ENCODE peak calls at places on chromosome 10, in five cellular contexts. One of them, this sample, is unnamed.
A peak's percentile ranks its signal among the peaks of the same experiment; 100 is the strongest.

GRCh38 chr10:120581496-120581895 is 124.5 kb downstream of the PLPP4 start:
- DNase-seq in esophagus squamous epithelium: no peak
- DNase-seq in HCT116: peak; percentile 12
- DNase-seq in ovary: no peak
- DNase-seq in brain microvascular endothelial cell: no peak
- DNase-seq in this sample: no peak

GRCh38 chr10:26675873-26676257 is 21.6 kb upstream of the PDSS1 start:
- DNase-seq in brain microvascular endothelial cell: no peak
- DNase-seq in HCT116: no peak
- DNase-seq in ovary: no peak
- DNase-seq in esophagus squamous epithelium: no peak
- DNase-seq in this sample: no peak

GRCh38 chr10:113704637-113705343 is 25.1 kb downstream of the CASP7 start:
- DNase-seq in ovary: no peak
- DNase-seq in brain microvascular endothelial cell: peak; percentile 18
- DNase-seq in esophagus squamous epithelium: no peak
- DNase-seq in HCT116: peak; percentile 38
- DNase-seq in this sample: no peak

GRCh38 chr10:126262186-126262838 is 126.0 kb downstream of the ADAM12 start:
- DNase-seq in ovary: no peak
- DNase-seq in brain microvascular endothelial cell: no peak
- DNase-seq in esophagus squamous epithelium: no peak
- DNase-seq in HCT116: no peak
- DNase-seq in this sample: no peak

GRCh38 chr10:129509835-129510234 is 42.8 kb downstream of the MGMT start:
- DNase-seq in ovary: no peak
- DNase-seq in HCT116: no peak
- DNase-seq in esophagus squamous epithelium: no peak
- DNase-seq in brain microvascular endothelial cell: no peak
- DNase-seq in this sample: no peak

GRCh38 chr10:96460316-96460715 is 53.4 kb downstream of the TLL2 start:
- DNase-seq in brain microvascular endothelial cell: no peak
- DNase-seq in HCT116: no peak
- DNase-seq in esophagus squamous epithelium: no peak
- DNase-seq in ovary: no peak
- DNase-seq in this sample: no peak

GRCh38 chr10:86594535-86594934 is 59.8 kb upstream of the OPN4 start:
- DNase-seq in brain microvascular endothelial cell: peak; percentile 24
- DNase-seq in HCT116: peak; percentile 18
- DNase-seq in esophagus squamous epithelium: no peak
- DNase-seq in ovary: no peak
- DNase-seq in this sample: no peak

GRCh38 chr10:122499491-122499941 is 38.2 kb downstream of the HTRA1 start:
- DNase-seq in ovary: peak; percentile 45
- DNase-seq in HCT116: no peak
- DNase-seq in brain microvascular endothelial cell: no peak
- DNase-seq in esophagus squamous epithelium: no peak
- DNase-seq in this sample: no peak

GRCh38 chr10:7298495-7298894 is 112.3 kb downstream of the SFMBT2 start:
- DNase-seq in brain microvascular endothelial cell: no peak
- DNase-seq in ovary: no peak
- DNase-seq in HCT116: no peak
- DNase-seq in esophagus squamous epithelium: no peak
- DNase-seq in this sample: no peak

GRCh38 chr10:55183993-55184392 is 383.0 kb upstream of the PCDH15 start:
- DNase-seq in HCT116: no peak
- DNase-seq in brain microvascular endothelial cell: no peak
- DNase-seq in ovary: no peak
- DNase-seq in esophagus squamous epithelium: no peak
- DNase-seq in this sample: no peak

GRCh38 chr10:5814110-5815107 is 1.2 kb upstream of the GDI2 start:
- DNase-seq in brain microvascular endothelial cell: peak; percentile 7
- DNase-seq in ovary: peak; percentile 25
- DNase-seq in HCT116: peak; percentile 19
- DNase-seq in esophagus squamous epithelium: no peak
- DNase-seq in this sample: no peak

GRCh38 chr10:100737359-100738054 is 7.9 kb upstream of the PAX2 start:
- DNase-seq in brain microvascular endothelial cell: no peak
- DNase-seq in ovary: no peak
- DNase-seq in HCT116: no peak
- DNase-seq in esophagus squamous epithelium: no peak
- DNase-seq in this sample: no peak

GRCh38 chr10:55220975-55221374 is 419.9 kb upstream of the PCDH15 start:
- DNase-seq in HCT116: no peak
- DNase-seq in brain microvascular endothelial cell: no peak
- DNase-seq in ovary: no peak
- DNase-seq in esophagus squamous epithelium: no peak
- DNase-seq in this sample: no peak

GRCh38 chr10:116787893-116788665 is 45.7 kb upstream of the HSPA12A start:
- DNase-seq in ovary: peak; percentile 90
- DNase-seq in HCT116: peak; percentile 58
- DNase-seq in esophagus squamous epithelium: no peak
- DNase-seq in brain microvascular endothelial cell: peak; percentile 68
- DNase-seq in this sample: peak; percentile 30

GRCh38 chr10:113937756-113938155 is 83.3 kb downstream of the NHLRC2 start:
- DNase-seq in esophagus squamous epithelium: no peak
- DNase-seq in brain microvascular endothelial cell: no peak
- DNase-seq in HCT116: no peak
- DNase-seq in ovary: no peak
- DNase-seq in this sample: no peak

GRCh38 chr10:4982764-4983226 is 19.6 kb downstream of the AKR1C1 start:
- DNase-seq in ovary: no peak
- DNase-seq in HCT116: no peak
- DNase-seq in brain microvascular endothelial cell: no peak
- DNase-seq in esophagus squamous epithelium: no peak
- DNase-seq in this sample: no peak

GRCh38 chr10:26445411-26446031 is 7.4 kb downstream of the APBB1IP start:
- DNase-seq in brain microvascular endothelial cell: no peak
- DNase-seq in esophagus squamous epithelium: no peak
- DNase-seq in ovary: no peak
- DNase-seq in HCT116: no peak
- DNase-seq in this sample: no peak

GRCh38 chr10:48468866-48469511 is 135.9 kb downstream of the ARHGAP22 start:
- DNase-seq in esophagus squamous epithelium: no peak
- DNase-seq in HCT116: no peak
- DNase-seq in brain microvascular endothelial cell: no peak
- DNase-seq in ovary: no peak
- DNase-seq in this sample: no peak

GRCh38 chr10:117804470-117805011 is 242.2 kb downstream of the RAB11FIP2 start:
- DNase-seq in HCT116: no peak
- DNase-seq in ovary: no peak
- DNase-seq in brain microvascular endothelial cell: no peak
- DNase-seq in esophagus squamous epithelium: no peak
- DNase-seq in this sample: no peak

GRCh38 chr10:103734731-103735130 is 120.6 kb downstream of the SH3PXD2A start:
- DNase-seq in ovary: no peak
- DNase-seq in HCT116: no peak
- DNase-seq in brain microvascular endothelial cell: no peak
- DNase-seq in esophagus squamous epithelium: no peak
- DNase-seq in this sample: no peak

GRCh38 chr10:124680675-124681074 is 63.5 kb downstream of the FAM53B start:
- DNase-seq in brain microvascular endothelial cell: peak; percentile 25
- DNase-seq in ovary: no peak
- DNase-seq in HCT116: no peak
- DNase-seq in esophagus squamous epithelium: peak; percentile 16
- DNase-seq in this sample: peak; percentile 64

GRCh38 chr10:45063605-45064231 is 63.0 kb downstream of the ZNF22 start:
- DNase-seq in esophagus squamous epithelium: no peak
- DNase-seq in HCT116: no peak
- DNase-seq in ovary: no peak
- DNase-seq in brain microvascular endothelial cell: no peak
- DNase-seq in this sample: no peak

GRCh38 chr10:61063035-61063434 is 119.0 kb upstream of the RHOBTB1 start:
- DNase-seq in HCT116: no peak
- DNase-seq in ovary: no peak
- DNase-seq in brain microvascular endothelial cell: no peak
- DNase-seq in esophagus squamous epithelium: no peak
- DNase-seq in this sample: no peak

GRCh38 chr10:61064356-61064755 is 120.4 kb upstream of the RHOBTB1 start:
- DNase-seq in HCT116: no peak
- DNase-seq in ovary: no peak
- DNase-seq in esophagus squamous epithelium: no peak
- DNase-seq in brain microvascular endothelial cell: no peak
- DNase-seq in this sample: no peak

GRCh38 chr10:61065010-61065409 is 121.0 kb upstream of the RHOBTB1 start:
- DNase-seq in esophagus squamous epithelium: no peak
- DNase-seq in brain microvascular endothelial cell: no peak
- DNase-seq in ovary: no peak
- DNase-seq in HCT116: no peak
- DNase-seq in this sample: no peak

GRCh38 chr10:61063911-61064310 is 119.9 kb upstream of the RHOBTB1 start:
- DNase-seq in brain microvascular endothelial cell: no peak
- DNase-seq in ovary: no peak
- DNase-seq in esophagus squamous epithelium: no peak
- DNase-seq in HCT116: no peak
- DNase-seq in this sample: no peak

GRCh38 chr10:61059636-61060035 is 115.7 kb upstream of the RHOBTB1 start:
- DNase-seq in brain microvascular endothelial cell: no peak
- DNase-seq in ovary: no peak
- DNase-seq in HCT116: no peak
- DNase-seq in esophagus squamous epithelium: no peak
- DNase-seq in this sample: no peak
- TF ChIP-seq CTCF in brain microvascular endothelial cell: no peak
- TF ChIP-seq CTCF in ovary: no peak
- TF ChIP-seq CTCF in HCT116: no peak
- TF ChIP-seq CTCF in esophagus squamous epithelium: no peak
- TF ChIP-seq CTCF in this sample: no peak

GRCh38 chr10:73075829-73076228 is 20.8 kb downstream of the P4HA1 start:
- DNase-seq in brain microvascular endothelial cell: no peak
- DNase-seq in esophagus squamous epithelium: no peak
- DNase-seq in ovary: no peak
- DNase-seq in HCT116: no peak
- DNase-seq in this sample: no peak
- H3K27ac ChIP-seq in brain microvascular endothelial cell: no peak overlapping the region
- H3K27ac ChIP-seq in esophagus squamous epithelium: no peak overlapping the region
- H3K27ac ChIP-seq in ovary: peak overlapping the region; percentile 73
- H3K27ac ChIP-seq in HCT116: no peak overlapping the region
- H3K27ac ChIP-seq in this sample: peak overlapping the region; percentile 62

GRCh38 chr10:80200687-80201086 is 4.7 kb downstream of the ANXA11 start:
- DNase-seq in HCT116: no peak
- DNase-seq in brain microvascular endothelial cell: no peak
- DNase-seq in ovary: no peak
- DNase-seq in esophagus squamous epithelium: no peak
- DNase-seq in this sample: no peak
- H3K4me3 ChIP-seq in HCT116: no peak overlapping the region
- H3K4me3 ChIP-seq in brain microvascular endothelial cell: no peak overlapping the region
- H3K4me3 ChIP-seq in ovary: no peak overlapping the region
- H3K4me3 ChIP-seq in esophagus squamous epithelium: no peak overlapping the region
- H3K4me3 ChIP-seq in this sample: peak overlapping the region; percentile 49

GRCh38 chr10:22003111-22003963 is at the start of gene DNAJC1:
- DNase-seq in ovary: peak; percentile 98
- DNase-seq in esophagus squamous epithelium: peak; percentile 82
- DNase-seq in brain microvascular endothelial cell: peak; percentile 93
- DNase-seq in HCT116: peak; percentile 87
- DNase-seq in this sample: peak; percentile 97
- TF ChIP-seq CTCF in ovary: no peak
- TF ChIP-seq CTCF in esophagus squamous epithelium: peak; percentile 4
- TF ChIP-seq CTCF in brain microvascular endothelial cell: no peak
- TF ChIP-seq CTCF in HCT116: no peak
- TF ChIP-seq CTCF in this sample: no peak

GRCh38 chr10:43105793-43106158 is 28.9 kb downstream of the RET start:
- DNase-seq in brain microvascular endothelial cell: no peak
- DNase-seq in ovary: no peak
- DNase-seq in HCT116: no peak
- DNase-seq in esophagus squamous epithelium: no peak
- DNase-seq in this sample: no peak

GRCh38 chr10:43108951-43109350 is 29.3 kb upstream of the CSGALNACT2 start:
- DNase-seq in HCT116: no peak
- DNase-seq in ovary: no peak
- DNase-seq in esophagus squamous epithelium: no peak
- DNase-seq in brain microvascular endothelial cell: no peak
- DNase-seq in this sample: no peak

GRCh38 chr10:43109671-43110249 is 28.5 kb upstream of the CSGALNACT2 start:
- DNase-seq in brain microvascular endothelial cell: no peak
- DNase-seq in esophagus squamous epithelium: no peak
- DNase-seq in ovary: no peak
- DNase-seq in HCT116: no peak
- DNase-seq in this sample: no peak

GRCh38 chr10:43105119-43105792 is 28.4 kb downstream of the RET start:
- DNase-seq in esophagus squamous epithelium: peak; percentile 10
- DNase-seq in brain microvascular endothelial cell: peak; percentile 52
- DNase-seq in HCT116: peak; percentile 41
- DNase-seq in ovary: peak; percentile 71
- DNase-seq in this sample: peak; percentile 31

DNA sequence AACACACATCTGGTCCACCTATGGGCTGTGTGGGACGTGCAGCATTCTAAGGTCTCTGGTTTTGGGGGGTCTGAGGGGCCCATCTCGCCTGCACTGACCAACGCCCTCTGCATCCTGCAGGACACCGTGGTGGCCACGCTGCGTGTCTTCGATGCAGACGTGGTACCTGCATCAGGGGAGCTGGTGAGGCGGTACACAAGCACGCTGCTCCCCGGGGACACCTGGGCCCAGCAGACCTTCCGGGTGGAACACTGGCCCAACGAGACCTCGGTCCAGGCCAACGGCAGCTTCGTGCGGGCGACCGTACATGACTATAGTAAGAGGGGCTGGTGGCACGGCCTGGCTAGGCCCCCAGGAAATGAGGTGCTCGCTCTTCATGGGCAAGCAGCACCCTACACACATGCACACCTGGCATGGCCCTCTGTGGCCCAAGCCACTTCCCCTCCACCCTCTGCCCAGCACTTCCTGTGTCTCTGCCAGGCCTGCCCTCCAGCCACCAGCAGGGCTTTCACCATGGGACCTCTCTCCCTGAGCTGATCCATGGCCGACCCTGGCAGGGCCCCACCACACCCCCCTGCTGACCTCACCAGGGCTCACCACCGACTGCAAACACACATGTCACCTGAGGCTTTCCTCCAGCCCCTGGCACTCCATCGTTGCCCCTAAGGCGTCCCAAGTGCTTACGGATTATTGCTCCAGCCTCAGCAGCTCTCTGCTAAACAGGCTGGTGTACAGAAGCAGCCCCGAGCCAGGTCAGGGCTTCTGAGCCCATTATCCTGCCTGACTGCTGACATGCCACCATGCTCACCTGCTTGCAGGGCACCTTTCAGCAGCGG is 29.6 kb downstream of the RET start:
- DNase-seq in brain microvascular endothelial cell: no peak
- DNase-seq in esophagus squamous epithelium: no peak
- DNase-seq in HCT116: no peak
- DNase-seq in ovary: no peak
- DNase-seq in this sample: no peak
- H3K27ac ChIP-seq in brain microvascular endothelial cell: no peak overlapping the region
- H3K27ac ChIP-seq in esophagus squamous epithelium: no peak overlapping the region
- H3K27ac ChIP-seq in HCT116: no peak overlapping the region
- H3K27ac ChIP-seq in ovary: no peak overlapping the region
- H3K27ac ChIP-seq in this sample: no peak overlapping the region